ENCODE peak calls at places on chromosomes 11 and 22, in five cellular contexts. A is NCI-H2081, M is AG09319, L is left cardiac atrium, H is PC-9. Z is an unnamed sample.

GRCh38 chr11:91986218-91986617 is 238.4 kb upstream of the FAT3 start:
- DNase-seq in A (no peak), M (no peak), L (no peak), H (no peak), Z (no peak)

GRCh38 chr11:134393638-134394037 is 18.4 kb downstream of the B3GAT1 start:
- DNase-seq in A (no peak), M (no peak), L (no peak), H (peak; percentile 4), Z (no peak)

GRCh38 chr11:76604652-76605241 is 65.8 kb downstream of the LRRC32 start:
- DNase-seq in A (no peak), M (peak; percentile 69), L (peak; percentile 75), H (no peak), Z (no peak)

GRCh38 chr11:71563401-71563800 is 2.0 kb upstream of the KRTAP5-10 start:
- DNase-seq in A (no peak), M (peak; percentile 7), L (no peak), H (peak; percentile 31), Z (no peak)

GRCh38 chr22:37809672-37810333 is 2.1 kb downstream of the GCAT start:
- DNase-seq in A (no peak), M (no peak), L (no peak), H (no peak), Z (no peak)

GRCh38 chr11:65298655-65299179 is 15.9 kb upstream of the CDC42EP2 start:
- DNase-seq in A (no peak), M (no peak), L (peak; percentile 78), H (no peak), Z (no peak)

GRCh38 chr11:45806072-45806933 is 1.4 kb downstream of the SLC35C1 start:
- DNase-seq in A (no peak), M (no peak), L (no peak), H (no peak), Z (no peak)

GRCh38 chr11:110675548-110675947 is 36.7 kb downstream of the ARHGAP20 start:
- DNase-seq in A (no peak), M (no peak), L (no peak), H (no peak), Z (no peak)

GRCh38 chr22:44846726-44847275 is 94.4 kb downstream of the ARHGAP8 start:
- DNase-seq in A (no peak), M (no peak), L (no peak), H (no peak), Z (no peak)

GRCh38 chr22:29917052-29917902 is 34.3 kb downstream of the MTMR3 start:
- DNase-seq in A (no peak), M (no peak), L (peak; percentile 51), H (no peak), Z (no peak)

GRCh38 chr11:12769834-12770345 is 95.7 kb downstream of the TEAD1 start:
- DNase-seq in A (no peak), M (no peak), L (no peak), H (peak; percentile 31), Z (no peak)

GRCh38 chr11:65415499-65416340 is 6.9 kb upstream of the NEAT1 start:
- DNase-seq in A (no peak), M (no peak), L (peak; percentile 18), H (no peak), Z (no peak)

GRCh38 chr11:125350206-125351044 is 145.6 kb downstream of the FEZ1 start:
- DNase-seq in A (no peak), M (no peak), L (no peak), H (no peak), Z (no peak)

GRCh38 chr22:20571531-20572007 is 64.2 kb downstream of the MED15 start:
- DNase-seq in A (no peak), M (no peak), L (peak; percentile 55), H (no peak), Z (no peak)

GRCh38 chr22:37802310-37803194 is 5.2 kb upstream of the GCAT start:
- DNase-seq in A (peak; percentile 39), M (no peak), L (peak; percentile 77), H (peak; percentile 51), Z (no peak)

GRCh38 chr11:27331984-27332383 is 31.0 kb downstream of the CCDC34 start:
- DNase-seq in A (no peak), M (no peak), L (no peak), H (no peak), Z (no peak)

GRCh38 chr11:84795698-84796097 is 831.4 kb downstream of the DLG2 start:
- DNase-seq in A (no peak), M (no peak), L (no peak), H (no peak), Z (no peak)

GRCh38 chr11:72681226-72682153 is 7.3 kb upstream of the PDE2A start:
- DNase-seq in A (no peak), M (no peak), L (no peak), H (no peak), Z (no peak)

GRCh38 chr11:11502303-11502828 is 119.4 kb downstream of the GALNT18 start:
- DNase-seq in A (peak; percentile 23), M (no peak), L (no peak), H (no peak), Z (no peak)

GRCh38 chr11:107576497-107577086 is 11.1 kb upstream of the ALKBH8 start:
- DNase-seq in A (peak; percentile 4), M (peak; percentile 19), L (peak; percentile 53), H (peak; percentile 44), Z (no peak)

GRCh38 chr11:118791961-118792578 is 1.1 kb upstream of the DDX6 start:
- DNase-seq in A (no peak), M (no peak), L (no peak), H (no peak), Z (no peak)

GRCh38 chr11:32176223-32176811 is 85.4 kb downstream of the RCN1 start:
- DNase-seq in A (peak; percentile 86), M (peak; percentile 56), L (peak; percentile 73), H (peak; percentile 79), Z (peak; percentile 69)

GRCh38 chr22:20297414-20298109 is 22.3 kb downstream of the DGCR6L start:
- DNase-seq in A (no peak), M (no peak), L (no peak), H (no peak), Z (no peak)

GRCh38 chr11:35047179-35047578 is 91.8 kb upstream of the CD44 start:
- DNase-seq in A (no peak), M (no peak), L (no peak), H (no peak), Z (no peak)

GRCh38 chr11:3920148-3920852 is 64.8 kb downstream of the STIM1 start:
- DNase-seq in A (no peak), M (peak; percentile 61), L (peak; percentile 46), H (peak; percentile 20), Z (no peak)

GRCh38 chr22:36486619-36487384 is 5.4 kb upstream of the TXN2 start:
- DNase-seq in A (no peak), M (no peak), L (no peak), H (no peak), Z (no peak)

GRCh38 chr11:655036-655726 is 18.1 kb downstream of the DRD4 start:
- DNase-seq in A (no peak), M (no peak), L (no peak), H (no peak), Z (no peak)

GRCh38 chr22:19488884-19489843 is 9.4 kb downstream of the CDC45 start:
- DNase-seq in A (no peak), M (no peak), L (no peak), H (no peak), Z (no peak)

GRCh38 chr22:42920101-42920820 is 63.2 kb upstream of the ARFGAP3 start:
- DNase-seq in A (no peak), M (no peak), L (no peak), H (no peak), Z (no peak)

GRCh38 chr11:1931791-1932480 is 12.4 kb downstream of the TNNT3 start:
- DNase-seq in A (no peak), M (no peak), L (no peak), H (no peak), Z (no peak)

GRCh38 chr22:39970742-39971141 is 10.5 kb downstream of the TMA7B start:
- DNase-seq in A (no peak), M (no peak), L (no peak), H (no peak), Z (no peak)

GRCh38 chr22:38413085-38414008 is 41.7 kb downstream of the KCNJ4 start:
- DNase-seq in A (no peak), M (no peak), L (no peak), H (no peak), Z (no peak)

GRCh38 chr11:22508691-22509090 is 116.9 kb downstream of the FANCF start:
- DNase-seq in A (no peak), M (no peak), L (no peak), H (no peak), Z (no peak)